ENCODE peak calls at places on chromosomes 2 and 18, in six cellular contexts. B is stimulated activated naive B cell treated with anti-CD40 and anti-IgM and Interleukin-4, amounts not matched to agents 10 μg/mL and 1 μg/mL and 100 μg/mL, for 72 hours; Z is stimulated activated naive CD8-positive, alpha-beta T cell treated with anti-CD3 and anti-CD28 coated beads, Interleukin-15, amount 100 ng/mL, for 72 hours; I is tibial artery; U is NCI-H2029 treated with DMSO at 0.1 percent for 48 hours; X is hippocampal formation. E is an unnamed sample.

GRCh38 chr2:120230515-120231471 is 7.6 kb upstream of the TMEM185B start:
- DNase-seq in B (no peak), Z (no peak), I (no peak), U (no peak), X (no peak), E (peak)

GRCh38 chr2:130825231-130825971 is 11.3 kb upstream of the ARHGEF4 start:
- DNase-seq in B (no peak), Z (no peak), I (no peak), U (no peak), X (peak), E (no peak)

GRCh38 chr18:77096936-77097886 is 35.4 kb downstream of the MBP start:
- DNase-seq in B (no peak), Z (no peak), I (no peak), U (no peak), X (no peak), E (no peak)

GRCh38 chr2:54904836-54905235 is 145.4 kb downstream of the RTN4 start:
- DNase-seq in B (no peak), Z (no peak), I (no peak), U (no peak), X (no peak), E (no peak)

GRCh38 chr2:120550893-120551446 is 184.7 kb upstream of the GLI2 start:
- DNase-seq in B (no peak), Z (no peak), I (no peak), U (no peak), X (no peak), E (no peak)

GRCh38 chr2:205808493-205809121 is 126.3 kb downstream of the NRP2 start:
- DNase-seq in B (no peak), Z (no peak), I (no peak), U (no peak), X (no peak), E (no peak)

GRCh38 chr2:158131919-158132566 is 30.4 kb downstream of the UPP2 start:
- DNase-seq in B (no peak), Z (no peak), I (no peak), U (no peak), X (no peak), E (no peak)

GRCh38 chr2:234496442-234496834 is 443 bp downstream of the ARL4C start:
- DNase-seq in B (no peak), Z (no peak), I (no peak), U (no peak), X (no peak), E (no peak)

GRCh38 chr2:63581266-63581961 is 6.9 kb downstream of the WDPCP start:
- DNase-seq in B (no peak), Z (no peak), I (peak), U (no peak), X (peak), E (peak)

GRCh38 chr2:176455865-176456291 is 186.6 kb downstream of the MTX2 start:
- DNase-seq in B (no peak), Z (no peak), I (no peak), U (no peak), X (no peak), E (no peak)

GRCh38 chr2:49973917-49974368 is 819.6 kb upstream of the FSHR start:
- DNase-seq in B (peak), Z (peak), I (no peak), U (peak), X (peak), E (peak)

GRCh38 chr18:71028285-71028762 is 739.5 kb downstream of the SOCS6 start:
- DNase-seq in B (no peak), Z (no peak), I (no peak), U (no peak), X (no peak), E (no peak)